ENCODE peak calls at places on chromosomes 3 and 15, in six cellular contexts. M is T-helper 17 cell; U is lung; Y is NCI-H510A treated with DMSO at 0.1 percent for 48 hours; W is stimulated activated CD8-positive, alpha-beta memory T cell treated with anti-CD3 and anti-CD28 coated beads, Interleukin-4, amount 100 ng/mL, for 24 hours; H is AG20443. N is an unnamed sample.

GRCh38 chr3:171056528-171056927 is 30.0 kb upstream of the SLC2A2 start:
- DNase-seq in M (no peak), U (no peak), Y (no peak), W (no peak), H (peak), N (no peak)

GRCh38 chr3:127545711-127546457 is 44.6 kb downstream of the TPRA1 start:
- DNase-seq in U (no peak), Y (no peak), W (no peak), M (no peak), H (no peak), N (no peak)

GRCh38 chr3:134134240-134134639 is 104.5 kb upstream of the SLCO2A1 start:
- DNase-seq in U (no peak), Y (no peak), H (no peak), W (no peak), M (no peak), N (no peak)

GRCh38 chr3:59555593-59556315 is 505.9 kb upstream of the CFAP20DC start:
- DNase-seq in H (peak), Y (no peak), U (no peak), W (no peak), M (no peak), N (no peak)

GRCh38 chr3:106339551-106339950 is 470.7 kb upstream of the CBLB start:
- DNase-seq in M (no peak), H (peak), U (no peak), Y (no peak), W (no peak), N (no peak)

GRCh38 chr15:98649621-98649995 is 1.3 kb downstream of the IGF1R start:
- DNase-seq in M (no peak), W (peak), Y (no peak), U (peak), H (peak), N (no peak)

GRCh38 chr3:32963871-32964270 is 12.4 kb downstream of the CCR4 start:
- DNase-seq in H (no peak), U (no peak), Y (no peak), W (no peak), M (no peak), N (no peak)

GRCh38 chr3:151096697-151097096 is 11.2 kb downstream of the MED12L start:
- DNase-seq in Y (no peak), H (no peak), U (no peak), W (no peak), M (no peak), N (no peak)

GRCh38 chr15:70752142-70752754 is 11.1 kb downstream of the UACA start:
- DNase-seq in Y (no peak), U (no peak), H (no peak), M (no peak), W (no peak), N (peak)

GRCh38 chr15:26051771-26052685 is 188.9 kb upstream of the ATP10A start:
- DNase-seq in W (no peak), M (no peak), H (peak), U (no peak), Y (no peak), N (no peak)

GRCh38 chr15:72063186-72063585 is 54.8 kb downstream of the MYO9A start:
- DNase-seq in U (no peak), M (no peak), Y (no peak), H (no peak), W (no peak), N (no peak)

GRCh38 chr15:61640751-61641150 is 411.6 kb upstream of the RORA start:
- DNase-seq in M (no peak), U (no peak), Y (no peak), H (no peak), W (no peak), N (no peak)

GRCh38 chr15:64096486-64097431 is 977 bp downstream of the SNX1 start:
- DNase-seq in H (peak), U (no peak), W (no peak), M (no peak), Y (no peak), N (peak)

GRCh38 chr3:111128884-111129283 is 57.3 kb downstream of the NECTIN3 start:
- DNase-seq in Y (no peak), U (no peak), M (no peak), H (no peak), W (no peak), N (no peak)

N was measured in Jurkat, Clone E6-1.